ENCODE peak calls at places on chromosomes 3 and 15, in six cellular contexts. One of them, this sample, is unnamed.

GRCh38 chr3:78728406-78729145 is 1039.2 kb downstream of the ROBO1 start:
- DNase-seq in ovary: peak; percentile 80
- DNase-seq in stomach: peak; percentile 67
- DNase-seq in vagina: no peak
- DNase-seq in tibial nerve: peak; percentile 21
- DNase-seq in H1: no peak
- DNase-seq in this sample: peak; percentile 62

GRCh38 chr3:169811606-169812123 is 1.0 kb upstream of the LRRIQ4 start:
- DNase-seq in H1: no peak
- DNase-seq in vagina: no peak
- DNase-seq in stomach: no peak
- DNase-seq in ovary: no peak
- DNase-seq in tibial nerve: peak; percentile 17
- DNase-seq in this sample: no peak

GRCh38 chr3:173221010-173221409 is 80.0 kb upstream of the SPATA16 start:
- DNase-seq in ovary: no peak
- DNase-seq in H1: no peak
- DNase-seq in tibial nerve: no peak
- DNase-seq in vagina: no peak
- DNase-seq in stomach: no peak
- DNase-seq in this sample: no peak

GRCh38 chr3:98733778-98734281 is 29.3 kb upstream of the ST3GAL6 start:
- DNase-seq in vagina: no peak
- DNase-seq in tibial nerve: peak; percentile 7
- DNase-seq in H1: no peak
- DNase-seq in stomach: no peak
- DNase-seq in ovary: no peak
- DNase-seq in this sample: no peak

GRCh38 chr15:101615986-101616848 is 36.0 kb downstream of the TM2D3 start:
- DNase-seq in vagina: no peak
- DNase-seq in ovary: peak; percentile 88
- DNase-seq in stomach: peak; percentile 56
- DNase-seq in tibial nerve: peak; percentile 20
- DNase-seq in H1: peak; percentile 82
- DNase-seq in this sample: peak; percentile 78

GRCh38 chr3:139830817-139831216 is 104.2 kb upstream of the CLSTN2 start:
- DNase-seq in vagina: no peak
- DNase-seq in H1: no peak
- DNase-seq in tibial nerve: no peak
- DNase-seq in stomach: no peak
- DNase-seq in ovary: peak; percentile 76
- DNase-seq in this sample: peak; percentile 37

GRCh38 chr3:77247063-77247462 is 207.2 kb downstream of the ROBO2 start:
- DNase-seq in H1: no peak
- DNase-seq in vagina: no peak
- DNase-seq in tibial nerve: no peak
- DNase-seq in ovary: no peak
- DNase-seq in stomach: no peak
- DNase-seq in this sample: no peak

GRCh38 chr3:101850327-101851048 is 1.2 kb downstream of the NFKBIZ start:
- DNase-seq in stomach: no peak
- DNase-seq in ovary: no peak
- DNase-seq in tibial nerve: no peak
- DNase-seq in H1: no peak
- DNase-seq in vagina: no peak
- DNase-seq in this sample: no peak

GRCh38 chr15:79373728-79374127 is 58.4 kb upstream of the MINAR1 start:
- DNase-seq in stomach: no peak
- DNase-seq in vagina: no peak
- DNase-seq in H1: no peak
- DNase-seq in tibial nerve: no peak
- DNase-seq in ovary: no peak
- DNase-seq in this sample: no peak

GRCh38 chr15:51377038-51377761 is 35.7 kb downstream of the GLDN start:
- DNase-seq in H1: no peak
- DNase-seq in stomach: no peak
- DNase-seq in tibial nerve: no peak
- DNase-seq in vagina: no peak
- DNase-seq in ovary: no peak
- DNase-seq in this sample: no peak

GRCh38 chr15:90099072-90099867 is 3.0 kb downstream of the IDH2 start:
- DNase-seq in H1: no peak
- DNase-seq in ovary: no peak
- DNase-seq in vagina: no peak
- DNase-seq in tibial nerve: no peak
- DNase-seq in stomach: no peak
- DNase-seq in this sample: no peak

GRCh38 chr3:186129206-186129605 is 20.3 kb upstream of the ETV5 start:
- DNase-seq in H1: no peak
- DNase-seq in vagina: no peak
- DNase-seq in tibial nerve: no peak
- DNase-seq in ovary: no peak
- DNase-seq in stomach: no peak
- DNase-seq in this sample: no peak

GRCh38 chr15:61459785-61460707 is 230.9 kb upstream of the RORA start:
- DNase-seq in stomach: no peak
- DNase-seq in H1: no peak
- DNase-seq in vagina: no peak
- DNase-seq in tibial nerve: no peak
- DNase-seq in ovary: no peak
- DNase-seq in this sample: no peak

GRCh38 chr15:28021281-28022039 is 77.7 kb downstream of the OCA2 start:
- DNase-seq in vagina: no peak
- DNase-seq in stomach: no peak
- DNase-seq in H1: peak; percentile 73
- DNase-seq in tibial nerve: no peak
- DNase-seq in ovary: peak; percentile 75
- DNase-seq in this sample: no peak

GRCh38 chr3:87329065-87329464 is 52.7 kb upstream of the POU1F1 start:
- DNase-seq in ovary: no peak
- DNase-seq in tibial nerve: no peak
- DNase-seq in H1: no peak
- DNase-seq in vagina: no peak
- DNase-seq in stomach: no peak
- DNase-seq in this sample: no peak

GRCh38 chr3:51319271-51319670 is 65.8 kb upstream of the MANF start:
- DNase-seq in ovary: no peak
- DNase-seq in H1: no peak
- DNase-seq in vagina: no peak
- DNase-seq in tibial nerve: no peak
- DNase-seq in stomach: no peak
- DNase-seq in this sample: no peak

GRCh38 chr3:171005648-171006047 is 20.9 kb downstream of the SLC2A2 start:
- DNase-seq in ovary: no peak
- DNase-seq in tibial nerve: no peak
- DNase-seq in stomach: no peak
- DNase-seq in vagina: no peak
- DNase-seq in H1: no peak
- DNase-seq in this sample: no peak

GRCh38 chr3:139870000-139870675 is 64.8 kb upstream of the CLSTN2 start:
- DNase-seq in tibial nerve: no peak
- DNase-seq in H1: no peak
- DNase-seq in vagina: no peak
- DNase-seq in stomach: no peak
- DNase-seq in ovary: no peak
- DNase-seq in this sample: no peak

GRCh38 chr3:120471643-120472042 is 20.9 kb upstream of the FSTL1 start:
- DNase-seq in ovary: no peak
- DNase-seq in vagina: no peak
- DNase-seq in H1: no peak
- DNase-seq in stomach: no peak
- DNase-seq in tibial nerve: no peak
- DNase-seq in this sample: no peak

GRCh38 chr3:150020527-150020926 is 49.8 kb upstream of the PFN2 start:
- DNase-seq in tibial nerve: no peak
- DNase-seq in stomach: no peak
- DNase-seq in H1: no peak
- DNase-seq in vagina: no peak
- DNase-seq in ovary: no peak
- DNase-seq in this sample: no peak

GRCh38 chr3:188772886-188773285 is 398.9 kb upstream of the TPRG1 start:
- DNase-seq in ovary: no peak
- DNase-seq in vagina: no peak
- DNase-seq in stomach: peak; percentile 61
- DNase-seq in tibial nerve: no peak
- DNase-seq in H1: no peak
- DNase-seq in this sample: no peak

GRCh38 chr3:115804200-115804599 is 180.9 kb downstream of the GAP43 start:
- DNase-seq in vagina: no peak
- DNase-seq in stomach: no peak
- DNase-seq in tibial nerve: no peak
- DNase-seq in ovary: no peak
- DNase-seq in H1: no peak
- DNase-seq in this sample: no peak

GRCh38 chr15:48875241-48875640 is 2.7 kb upstream of the EID1 start:
- DNase-seq in ovary: no peak
- DNase-seq in stomach: no peak
- DNase-seq in tibial nerve: no peak
- DNase-seq in H1: no peak
- DNase-seq in vagina: no peak
- DNase-seq in this sample: no peak

GRCh38 chr15:48872632-48873031 is 5.3 kb upstream of the EID1 start:
- DNase-seq in ovary: no peak
- DNase-seq in H1: no peak
- DNase-seq in stomach: no peak
- DNase-seq in vagina: no peak
- DNase-seq in tibial nerve: no peak
- DNase-seq in this sample: no peak

GRCh38 chr15:48880070-48880634 is 2.2 kb downstream of the EID1 start:
- DNase-seq in stomach: no peak
- DNase-seq in tibial nerve: no peak
- DNase-seq in vagina: no peak
- DNase-seq in H1: no peak
- DNase-seq in ovary: no peak
- DNase-seq in this sample: no peak

GRCh38 chr15:48876057-48876456 is 1.9 kb upstream of the EID1 start:
- DNase-seq in tibial nerve: no peak
- DNase-seq in vagina: no peak
- DNase-seq in H1: no peak
- DNase-seq in stomach: no peak
- DNase-seq in ovary: no peak
- DNase-seq in this sample: no peak

DNA sequence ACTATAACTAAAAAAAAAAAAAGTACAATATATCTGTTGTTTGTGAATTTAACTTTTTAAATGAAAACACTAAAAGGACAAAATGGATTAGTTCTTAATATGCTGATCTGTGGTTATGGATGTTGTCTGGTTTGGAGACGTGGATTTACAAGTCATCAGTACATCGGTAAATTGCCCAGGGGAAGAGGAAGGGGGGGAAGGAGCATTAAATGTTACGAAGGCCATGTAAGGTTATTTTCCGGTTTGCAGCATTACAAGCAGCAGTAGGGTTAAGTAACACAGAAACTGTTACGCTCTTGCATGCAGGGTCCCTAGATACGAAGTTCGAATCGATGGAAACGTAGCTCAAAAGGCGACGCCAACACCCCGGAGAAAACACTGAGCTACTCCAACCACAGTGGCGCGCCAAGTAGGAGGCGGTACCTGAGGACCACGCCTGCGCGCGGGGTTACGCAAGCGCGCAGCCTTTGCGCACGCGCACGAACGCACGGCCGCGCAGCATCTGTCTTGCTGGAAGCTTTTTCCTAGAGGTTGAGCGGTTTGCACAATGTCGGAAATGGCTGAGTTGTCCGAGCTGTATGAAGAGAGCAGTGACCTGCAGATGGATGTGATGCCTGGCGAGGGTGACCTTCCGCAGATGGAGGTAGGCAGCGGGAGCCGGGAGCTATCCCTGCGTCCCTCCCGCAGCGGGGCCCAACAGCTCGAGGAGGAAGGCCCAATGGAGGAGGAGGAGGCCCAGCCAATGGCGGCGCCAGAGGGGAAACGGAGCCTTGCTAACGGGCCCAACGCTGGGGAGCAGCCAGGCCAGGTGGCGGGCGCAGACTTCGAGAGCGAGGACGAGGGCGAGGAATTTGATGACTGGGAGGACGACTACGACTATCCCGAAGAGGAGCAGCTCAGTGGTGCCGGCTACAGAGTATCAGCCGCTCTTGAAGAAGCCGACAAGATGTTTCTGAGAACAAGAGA is at the start of gene EID1:
- DNase-seq in stomach: peak; percentile 94
- DNase-seq in H1: peak; percentile 91
- DNase-seq in vagina: no peak
- DNase-seq in tibial nerve: peak; percentile 89
- DNase-seq in ovary: peak; percentile 96
- DNase-seq in this sample: peak; percentile 92
- TF ChIP-seq POLR2A in stomach: no peak
- TF ChIP-seq POLR2A in H1: peak; percentile 46
- TF ChIP-seq POLR2A in vagina: peak; percentile 20
- TF ChIP-seq POLR2A in tibial nerve: peak; percentile 75
- TF ChIP-seq POLR2A in ovary: peak; percentile 92
- TF ChIP-seq POLR2A in this sample: peak; percentile 70

DNA sequence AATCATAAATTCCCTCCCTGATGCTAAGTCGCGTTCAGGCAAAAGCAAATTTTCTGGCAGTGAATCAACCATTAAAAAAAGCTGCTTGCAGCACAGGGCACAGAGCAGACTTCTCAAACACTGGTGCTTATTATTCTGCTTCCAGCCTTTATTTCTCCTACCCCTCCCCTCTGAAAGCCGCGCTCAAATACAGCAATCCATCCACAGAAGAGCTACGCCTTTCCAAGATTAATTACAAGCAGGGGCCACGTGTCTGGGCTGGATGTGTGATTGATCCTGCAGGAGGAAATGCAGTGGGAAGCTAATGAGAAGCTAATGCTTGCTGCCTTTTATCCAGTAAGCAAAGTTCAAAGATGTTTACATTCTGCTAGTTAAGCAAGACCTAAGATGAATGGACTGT is 134.9 kb upstream of the TOPAZ1 start:
- DNase-seq in H1: no peak
- DNase-seq in tibial nerve: no peak
- DNase-seq in stomach: no peak
- DNase-seq in ovary: no peak
- DNase-seq in vagina: no peak
- DNase-seq in this sample: no peak
- TF ChIP-seq CTCF in H1: no peak
- TF ChIP-seq CTCF in tibial nerve: no peak
- TF ChIP-seq CTCF in stomach: no peak
- TF ChIP-seq CTCF in ovary: no peak
- TF ChIP-seq CTCF in vagina: no peak
- TF ChIP-seq CTCF in this sample: no peak

GRCh38 chr3:156465222-156465621 is 89.7 kb downstream of the SSR3 start:
- DNase-seq in ovary: no peak
- DNase-seq in tibial nerve: no peak
- DNase-seq in vagina: no peak
- DNase-seq in H1: no peak
- DNase-seq in stomach: no peak
- DNase-seq in this sample: no peak
- TF ChIP-seq POLR2A in ovary: no peak
- TF ChIP-seq POLR2A in tibial nerve: no peak
- TF ChIP-seq POLR2A in vagina: no peak
- TF ChIP-seq POLR2A in H1: no peak
- TF ChIP-seq POLR2A in stomach: no peak
- TF ChIP-seq POLR2A in this sample: no peak

DNA sequence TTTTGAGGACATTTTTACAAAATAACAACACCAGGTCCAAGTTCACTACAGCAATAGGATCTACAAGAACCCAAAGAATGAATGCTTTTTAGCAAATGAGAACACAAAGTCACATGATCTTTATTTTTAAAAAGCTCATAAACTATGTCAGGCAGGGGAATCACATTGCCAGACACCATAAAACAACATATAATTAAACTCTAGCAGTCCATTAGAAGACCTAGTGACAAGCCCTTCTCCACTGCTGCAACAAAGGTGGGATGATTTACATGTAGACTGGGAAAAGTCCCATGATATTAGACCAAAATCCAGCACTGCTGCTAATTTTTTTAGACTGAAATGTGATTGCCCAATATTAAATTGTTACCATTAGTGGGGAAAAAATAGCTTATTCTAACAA is 92.6 kb downstream of the FHIT start:
- DNase-seq in ovary: no peak
- DNase-seq in vagina: no peak
- DNase-seq in H1: no peak
- DNase-seq in tibial nerve: no peak
- DNase-seq in stomach: no peak
- DNase-seq in this sample: no peak
- TF ChIP-seq CTCF in ovary: no peak
- TF ChIP-seq CTCF in vagina: no peak
- TF ChIP-seq CTCF in H1: no peak
- TF ChIP-seq CTCF in tibial nerve: no peak
- TF ChIP-seq CTCF in stomach: no peak
- TF ChIP-seq CTCF in this sample: no peak

This sample was measured in uterus.